ENCODE peak calls at places on chromosomes 11 and 22, in seven cellular contexts. H, K, B, L, E, D and X are unnamed samples.

GRCh38 chr11:15288801-15289342 is 174.1 kb downstream of the INSC start:
- DNase-seq in H (no peak), K (no peak), B (no peak), L (no peak), E (no peak), D (no peak), X (no peak)

GRCh38 chr22:44585559-44586121 is 87.6 kb upstream of the RTL6 start:
- DNase-seq in H (no peak), K (no peak), B (no peak), L (no peak), E (no peak), D (no peak), X (no peak)

GRCh38 chr11:72727521-72727920 is 24.7 kb downstream of the ARAP1 start:
- DNase-seq in H (no peak), K (no peak), B (no peak), L (no peak), E (no peak), D (no peak), X (no peak)

GRCh38 chr22:47162865-47163264 is 400.4 kb downstream of the TBC1D22A start:
- DNase-seq in H (no peak), K (no peak), B (no peak), L (no peak), E (peak; percentile 16), D (no peak), X (no peak)

GRCh38 chr11:2287102-2287501 is 14.6 kb downstream of the C11orf21 start:
- DNase-seq in H (no peak), K (no peak), B (no peak), L (no peak), E (no peak), D (no peak), X (no peak)

GRCh38 chr22:19422440-19423301 is 8.9 kb downstream of the HIRA start:
- DNase-seq in H (no peak), K (no peak), B (no peak), L (no peak), E (no peak), D (no peak), X (peak; percentile 6)

GRCh38 chr22:42364641-42365336 is 67.4 kb downstream of the NFAM1 start:
- DNase-seq in H (no peak), K (no peak), B (no peak), L (no peak), E (no peak), D (no peak), X (no peak)

GRCh38 chr11:117595440-117595839 is 201.6 kb downstream of the DSCAML1 start:
- DNase-seq in H (peak; percentile 9), K (no peak), B (no peak), L (no peak), E (no peak), D (no peak), X (no peak)

GRCh38 chr11:70627219-70627618 is 228.9 kb downstream of the CTTN start:
- DNase-seq in H (no peak), K (no peak), B (no peak), L (no peak), E (no peak), D (no peak), X (no peak)